ENCODE peak calls at places on chromosomes 16 and 17, in seven cellular contexts. R is spleen; V is suprapubic skin; K is naive thymus-derived CD4-positive, alpha-beta T cell; S is GM23338; T is CD8-positive, alpha-beta T cell; H is cardiac muscle cell. P is an unnamed sample.

GRCh38 chr17:65370669-65371126 is 190.8 kb downstream of the AXIN2 start:
- DNase-seq in R (peak; percentile 80), V (no peak), K (no peak), S (peak; percentile 6), T (no peak), H (no peak), P (peak; percentile 23)

GRCh38 chr17:17551361-17551760 is 40.1 kb downstream of the PEMT start:
- DNase-seq in R (no peak), V (no peak), K (no peak), S (peak; percentile 23), T (no peak), H (peak; percentile 94), P (peak; percentile 81)

GRCh38 chr17:28916302-28916934 is 13.5 kb upstream of the DHRS13 start:
- DNase-seq in R (no peak), V (no peak), K (no peak), S (peak; percentile 71), T (no peak), H (peak; percentile 37), P (peak; percentile 57)

GRCh38 chr17:38885728-38886642 is 16.1 kb downstream of the LASP1 start:
- DNase-seq in R (no peak), V (no peak), K (no peak), S (peak; percentile 78), T (no peak), H (peak; percentile 71), P (peak; percentile 82)

GRCh38 chr16:87056083-87056482 is 261.1 kb downstream of the C16orf95 start:
- DNase-seq in R (no peak), V (peak; percentile 26), K (no peak), S (no peak), T (no peak), H (no peak), P (peak; percentile 49)

GRCh38 chr17:69423450-69423849 is 9.0 kb downstream of the MAP2K6 start:
- DNase-seq in R (no peak), V (no peak), K (no peak), S (no peak), T (no peak), H (no peak), P (no peak)

GRCh38 chr17:75325827-75326586 is 36.8 kb upstream of the SLC25A19 start:
- DNase-seq in R (peak; percentile 53), V (no peak), K (no peak), S (no peak), T (no peak), H (no peak), P (peak; percentile 8)

GRCh38 chr17:9816472-9816871 is 5.4 kb downstream of the GSG1L2 start:
- DNase-seq in R (no peak), V (no peak), K (no peak), S (no peak), T (no peak), H (no peak), P (no peak)

GRCh38 chr16:24253192-24253591 is 2.9 kb upstream of the CACNG3 start:
- DNase-seq in R (no peak), V (no peak), K (peak; percentile 25), S (peak; percentile 95), T (peak; percentile 11), H (peak; percentile 78), P (peak; percentile 76)

GRCh38 chr16:19238386-19238785 is 47.1 kb upstream of the CLEC19A start:
- DNase-seq in R (no peak), V (no peak), K (no peak), S (no peak), T (no peak), H (no peak), P (no peak)

GRCh38 chr17:57905875-57906455 is 49.2 kb downstream of the CUEDC1 start:
- DNase-seq in R (no peak), V (no peak), K (no peak), S (no peak), T (no peak), H (no peak), P (no peak)

GRCh38 chr17:2289878-2290478 is 13.6 kb downstream of the SMG6 start:
- DNase-seq in R (no peak), V (no peak), K (no peak), S (no peak), T (no peak), H (no peak), P (no peak)

GRCh38 chr17:63848834-63849689 is 6.6 kb upstream of the SMARCD2 start:
- DNase-seq in R (peak; percentile 98), V (peak; percentile 98), K (peak; percentile 94), S (peak; percentile 96), T (peak; percentile 88), H (peak; percentile 83), P (peak; percentile 98)

GRCh38 chr17:67027031-67027628 is 17.2 kb upstream of the CACNG1 start:
- DNase-seq in R (no peak), V (no peak), K (no peak), S (no peak), T (no peak), H (no peak), P (no peak)

GRCh38 chr17:67024736-67025135 is 19.6 kb upstream of the CACNG1 start:
- DNase-seq in R (no peak), V (no peak), K (no peak), S (no peak), T (no peak), H (no peak), P (no peak)

GRCh38 chr17:67022451-67022810 is 21.9 kb upstream of the CACNG1 start:
- DNase-seq in R (no peak), V (no peak), K (no peak), S (no peak), T (no peak), H (no peak), P (no peak)

GRCh38 chr17:67026341-67026740 is 18.0 kb upstream of the CACNG1 start:
- DNase-seq in R (no peak), V (no peak), K (no peak), S (no peak), T (no peak), H (no peak), P (no peak)

DNA sequence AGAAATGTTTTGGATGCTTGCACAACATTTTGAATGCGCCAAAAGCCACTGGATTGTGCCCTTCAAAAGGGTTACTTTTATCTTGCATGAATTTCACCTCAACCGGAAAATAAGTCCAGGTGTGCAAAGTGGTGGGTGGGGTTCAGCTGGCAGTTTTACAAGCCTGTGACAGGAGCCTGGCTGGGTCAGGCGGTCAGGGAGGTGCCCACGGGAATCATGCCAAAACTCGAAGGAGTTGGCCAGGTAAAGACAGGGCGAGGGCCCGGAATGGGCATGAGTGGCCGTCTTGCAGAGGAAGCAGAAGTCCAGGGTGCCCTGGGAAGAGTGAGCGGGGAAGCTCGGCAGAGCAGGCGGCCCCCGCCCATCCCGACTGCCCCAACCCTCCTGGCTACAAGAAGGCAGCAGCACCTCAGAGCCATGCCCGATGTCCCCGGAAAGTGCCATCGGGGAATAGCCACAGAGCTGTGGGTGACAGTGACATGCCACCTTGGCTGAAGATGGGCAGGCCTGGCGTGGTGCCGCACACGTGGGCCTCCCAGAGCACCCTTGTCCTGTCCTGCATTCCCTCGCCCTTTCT is 19.1 kb upstream of the CACNG1 start:
- DNase-seq in R (no peak), V (no peak), K (no peak), S (no peak), T (no peak), H (no peak), P (no peak)
- H3K27me3 ChIP-seq in R (no peaks in the 10 kb centered on the region), V (peaks cover 4% of the 10 kb centered on the region), K (no peaks in the 10 kb centered on the region), S (no peaks in the 10 kb centered on the region), T (no peaks in the 10 kb centered on the region), H (no peaks in the 10 kb centered on the region), P (no peaks in the 10 kb centered on the region)

GRCh38 chr16:88384222-88385111 is 1.7 kb downstream of the ZNF469 start:
- DNase-seq in R (peak; percentile 41), V (no peak), K (no peak), S (no peak), T (no peak), H (no peak), P (peak; percentile 60)
- H3K4me3 ChIP-seq in R (no peak overlapping the region), V (peak overlapping the region; percentile 55), K (no peak overlapping the region), S (peak overlapping the region; percentile 57), T (no peak overlapping the region), H (no peak overlapping the region), P (peak overlapping the region; percentile 28)

GRCh38 chr16:66840883-66841282 is 3.3 kb upstream of the CA7 start:
- DNase-seq in R (no peak), V (no peak), K (no peak), S (no peak), T (no peak), H (no peak), P (no peak)
- H3K27me3 ChIP-seq in R (peaks cover 29% of the 10 kb centered on the region), V (peaks cover 23% of the 10 kb centered on the region), K (no peaks in the 10 kb centered on the region), S (peaks cover 37% of the 10 kb centered on the region), T (no peaks in the 10 kb centered on the region), H (peaks cover 63% of the 10 kb centered on the region), P (peaks cover 36% of the 10 kb centered on the region)

GRCh38 chr17:81528651-81529436 is 667 bp downstream of the FSCN2 start:
- DNase-seq in R (no peak), V (no peak), K (no peak), S (no peak), T (no peak), H (no peak), P (no peak)
- H3K4me3 ChIP-seq in R (no peak overlapping the region), V (no peak overlapping the region), K (no peak overlapping the region), S (no peak overlapping the region), T (no peak overlapping the region), H (no peak overlapping the region), P (no peak overlapping the region)

DNA sequence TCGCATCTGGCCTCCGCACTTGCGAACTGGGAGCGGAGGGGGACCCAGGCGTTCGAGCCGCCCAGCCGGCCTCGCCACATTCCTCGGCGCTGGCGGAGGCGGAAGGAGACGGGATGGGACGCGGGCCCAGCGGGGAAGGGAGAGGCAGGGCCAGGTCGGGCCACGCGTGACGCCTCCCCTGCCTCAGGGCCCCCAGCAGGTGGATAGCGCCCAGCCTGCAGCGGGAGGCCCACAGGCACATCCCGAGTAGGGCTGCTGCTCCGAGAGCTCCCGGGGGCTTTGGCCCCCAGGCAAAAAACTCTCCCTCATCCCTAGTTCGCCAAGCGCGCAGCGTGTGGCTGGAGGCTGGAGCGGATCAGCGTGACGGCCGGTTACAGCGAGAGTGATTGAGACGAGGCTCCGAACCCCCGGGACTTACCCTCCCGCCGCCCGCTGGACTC is 790 bp downstream of the PLEKHH3 start:
- DNase-seq in R (peak; percentile 87), V (no peak), K (no peak), S (peak; percentile 48), T (no peak), H (peak; percentile 67), P (peak; percentile 78)
- H3K27me3 ChIP-seq in R (peaks cover 61% of the 10 kb centered on the region), V (no peaks in the 10 kb centered on the region), K (peaks cover 34% of the 10 kb centered on the region), S (peaks cover 65% of the 10 kb centered on the region), T (peaks cover 41% of the 10 kb centered on the region), H (no peaks in the 10 kb centered on the region), P (peaks cover 50% of the 10 kb centered on the region)

GRCh38 chr17:45098081-45098868 is 34.0 kb downstream of the PLCD3 start:
- DNase-seq in R (no peak), V (no peak), K (no peak), S (no peak), T (no peak), H (no peak), P (peak; percentile 44)
- H3K4me3 ChIP-seq in R (no peak overlapping the region), V (no peak overlapping the region), K (no peak overlapping the region), S (no peak overlapping the region), T (no peak overlapping the region), H (no peak overlapping the region), P (no peak overlapping the region)

GRCh38 chr16:30921459-30921747 is 2.0 kb upstream of the FBXL19 start:
- DNase-seq in R (no peak), V (no peak), K (no peak), S (no peak), T (no peak), H (no peak), P (no peak)
- H3K27me3 ChIP-seq in R (no peaks in the 10 kb centered on the region), V (no peaks in the 10 kb centered on the region), K (no peaks in the 10 kb centered on the region), S (no peaks in the 10 kb centered on the region), T (no peaks in the 10 kb centered on the region), H (no peaks in the 10 kb centered on the region), P (no peaks in the 10 kb centered on the region)